ENCODE peak calls at places on chromosomes 2 and 18, in four cellular contexts. C is Peyer's patch, N is esophagus squamous epithelium, T is nephron progenitor cell. H is an unnamed sample.

GRCh38 chr2:7725132-7725849 is 808.1 kb downstream of the RNF144A start:
- DNase-seq in C (peak; percentile 53), N (no peak), T (no peak), H (no peak)

GRCh38 chr2:74383254-74383653 is 3.1 kb upstream of the DCTN1 start:
- DNase-seq in C (no peak), N (no peak), T (no peak), H (no peak)

GRCh38 chr2:39734451-39734850 is 44.6 kb downstream of the THUMPD2 start:
- DNase-seq in C (no peak), N (no peak), T (no peak), H (no peak)

GRCh38 chr2:168184896-168185513 is 62.4 kb downstream of the STK39 start:
- DNase-seq in C (no peak), N (no peak), T (no peak), H (no peak)

GRCh38 chr2:55113976-55114564 is 63.8 kb upstream of the RTN4 start:
- DNase-seq in C (peak; percentile 75), N (no peak), T (no peak), H (no peak)

GRCh38 chr2:2701813-2702212 is 370.7 kb upstream of the MYT1L start:
- DNase-seq in C (no peak), N (no peak), T (no peak), H (no peak)

GRCh38 chr2:68612765-68613519 is 30.4 kb upstream of the PROKR1 start:
- DNase-seq in C (no peak), N (no peak), T (no peak), H (no peak)

GRCh38 chr2:232464534-232464865 is 8.5 kb downstream of the ALPI start:
- DNase-seq in C (peak; percentile 31), N (no peak), T (no peak), H (no peak)

GRCh38 chr18:59570101-59570875 is 126.9 kb downstream of the CCBE1 start:
- DNase-seq in C (no peak), N (no peak), T (peak; percentile 22), H (no peak)

GRCh38 chr2:88760819-88761598 is 69.5 kb downstream of the RPIA start:
- DNase-seq in C (no peak), N (no peak), T (no peak), H (no peak)

GRCh38 chr2:88764850-88765153 is 73.3 kb downstream of the RPIA start:
- DNase-seq in C (no peak), N (no peak), T (no peak), H (no peak)

GRCh38 chr2:88764141-88764849 is 72.8 kb downstream of the RPIA start:
- DNase-seq in C (no peak), N (no peak), T (no peak), H (no peak)

DNA sequence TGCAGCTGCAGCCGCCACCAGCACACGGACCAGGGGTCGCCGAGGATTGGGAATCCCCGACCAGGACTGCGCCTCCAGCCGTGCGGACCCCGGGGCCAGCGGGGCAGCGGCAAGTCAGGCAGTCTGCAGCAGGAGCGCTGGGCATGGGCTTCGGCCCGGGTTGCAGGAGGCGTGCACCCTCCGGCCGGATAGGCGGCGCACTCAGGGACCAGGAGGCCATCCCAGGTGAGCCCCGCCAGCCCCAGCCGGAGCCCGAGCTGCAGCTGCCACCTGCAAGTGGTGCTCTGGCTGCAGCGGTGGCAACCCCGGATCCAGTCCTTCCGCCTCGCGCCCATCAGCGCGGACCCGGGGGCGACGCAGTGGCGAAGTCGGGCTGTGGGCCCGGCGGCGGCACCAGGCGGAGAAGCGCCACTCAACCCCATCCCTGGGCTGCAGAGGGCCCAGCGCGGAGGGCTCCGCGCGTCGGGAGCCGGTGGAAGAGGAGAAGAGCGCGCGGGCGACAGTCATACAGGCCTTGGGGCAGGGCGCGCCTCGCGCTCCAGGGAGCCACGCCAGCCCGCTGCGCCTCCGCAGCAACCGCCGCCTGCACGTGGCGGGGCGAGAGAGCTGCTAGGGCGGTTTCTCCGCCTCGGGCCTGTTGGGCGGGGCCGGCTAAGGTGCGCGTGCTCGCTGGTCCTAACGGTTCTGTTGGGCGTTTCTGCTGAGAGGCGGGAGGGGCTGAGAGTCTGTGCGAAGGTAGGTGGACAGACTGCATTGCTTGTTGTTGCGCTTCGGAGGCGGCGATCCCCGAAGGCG is 73.9 kb downstream of the RPIA start:
- DNase-seq in C (peak; percentile 77), N (no peak), T (peak; percentile 54), H (peak; percentile 46)
- TF ChIP-seq CTCF in C (no peak), N (no peak), T (no peak), H (no peak)

GRCh38 chr2:81324046-81324445 is 1019.5 kb upstream of the LRRTM1 start:
- DNase-seq in C (no peak), N (no peak), T (no peak), H (no peak)
- TF ChIP-seq CTCF in C (no peak), N (no peak), T (peak; percentile 25), H (no peak)

GRCh38 chr18:78861116-78861515 is 118.5 kb upstream of the SALL3 start:
- DNase-seq in C (no peak), N (no peak), T (no peak), H (no peak)

GRCh38 chr18:78860117-78860516 is 119.5 kb upstream of the SALL3 start:
- DNase-seq in C (no peak), N (no peak), T (no peak), H (no peak)

GRCh38 chr18:78857252-78858150 is 122.1 kb upstream of the SALL3 start:
- DNase-seq in C (no peak), N (no peak), T (no peak), H (no peak)

GRCh38 chr18:78861706-78862105 is 117.9 kb upstream of the SALL3 start:
- DNase-seq in C (no peak), N (no peak), T (no peak), H (no peak)

DNA sequence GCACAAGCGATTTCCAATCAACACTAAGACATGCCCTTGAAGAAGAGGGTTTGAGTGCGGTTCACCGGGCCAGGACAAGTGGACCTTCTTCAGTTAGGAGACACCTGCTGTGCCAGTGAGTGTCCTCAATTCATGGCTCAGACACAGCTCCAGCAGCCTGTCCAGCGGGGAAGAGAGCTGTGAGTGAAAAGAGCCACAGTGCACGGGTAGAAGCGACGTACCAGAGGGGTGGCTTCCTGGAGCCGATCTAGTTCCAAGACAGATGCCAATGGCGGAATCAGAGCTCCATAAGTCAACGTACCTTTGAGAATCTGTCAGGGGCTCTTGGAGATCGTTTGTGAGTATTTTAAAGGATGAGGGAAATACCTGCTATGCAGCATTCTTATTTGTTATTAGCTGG is 119.9 kb upstream of the SALL3 start:
- DNase-seq in C (no peak), N (no peak), T (no peak), H (no peak)
- TF ChIP-seq CTCF in C (no peak), N (no peak), T (no peak), H (no peak)

GRCh38 chr2:71277159-71277498 is 50.2 kb upstream of the PAIP2B start:
- DNase-seq in C (no peak), N (no peak), T (no peak), H (no peak)

GRCh38 chr2:71281950-71282349 is 49.6 kb upstream of the ZNF638 start:
- DNase-seq in C (no peak), N (no peak), T (no peak), H (no peak)

GRCh38 chr2:71276311-71277158 is 49.6 kb upstream of the PAIP2B start:
- DNase-seq in C (peak; percentile 93), N (peak; percentile 17), T (peak; percentile 95), H (peak; percentile 90)

GRCh38 chr2:71275939-71276310 is 49.0 kb upstream of the PAIP2B start:
- DNase-seq in C (no peak), N (no peak), T (no peak), H (no peak)

DNA sequence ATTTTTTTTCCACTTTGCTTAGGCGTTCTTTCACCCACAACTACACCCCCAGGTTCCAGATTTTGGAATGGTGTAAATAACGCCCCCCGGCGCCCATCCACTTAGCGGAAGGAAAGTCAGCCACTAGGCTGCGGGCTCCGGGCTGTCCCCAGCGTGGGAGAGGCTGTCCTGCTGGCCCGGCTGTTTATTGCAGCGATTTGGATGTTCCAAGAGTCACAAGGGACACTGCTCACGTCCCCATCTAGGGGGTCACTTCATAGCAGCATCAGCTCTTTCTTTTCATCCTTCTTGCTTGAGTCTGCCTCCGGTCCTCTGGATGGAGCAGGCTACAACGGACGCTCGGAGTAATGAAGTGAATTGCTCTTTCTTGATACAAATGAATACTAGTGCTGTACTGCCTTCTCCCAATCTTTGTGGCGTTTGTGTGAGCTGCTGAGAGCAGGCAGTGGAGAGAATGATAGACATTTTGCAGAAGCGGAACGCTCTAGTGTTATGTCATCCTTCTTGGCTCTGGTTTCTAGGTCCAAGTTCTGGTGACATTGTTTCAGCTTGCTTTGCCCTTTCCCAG is 50.7 kb upstream of the PAIP2B start:
- DNase-seq in C (peak; percentile 48), N (no peak), T (peak; percentile 67), H (peak; percentile 23)
- TF ChIP-seq CTCF in C (no peak), N (peak; percentile 18), T (peak; percentile 41), H (no peak)

GRCh38 chr2:177673602-177674595 is 281.3 kb downstream of the AGPS start:
- DNase-seq in C (no peak), N (no peak), T (no peak), H (no peak)
- TF ChIP-seq CTCF in C (no peak), N (no peak), T (no peak), H (no peak)

DNA sequence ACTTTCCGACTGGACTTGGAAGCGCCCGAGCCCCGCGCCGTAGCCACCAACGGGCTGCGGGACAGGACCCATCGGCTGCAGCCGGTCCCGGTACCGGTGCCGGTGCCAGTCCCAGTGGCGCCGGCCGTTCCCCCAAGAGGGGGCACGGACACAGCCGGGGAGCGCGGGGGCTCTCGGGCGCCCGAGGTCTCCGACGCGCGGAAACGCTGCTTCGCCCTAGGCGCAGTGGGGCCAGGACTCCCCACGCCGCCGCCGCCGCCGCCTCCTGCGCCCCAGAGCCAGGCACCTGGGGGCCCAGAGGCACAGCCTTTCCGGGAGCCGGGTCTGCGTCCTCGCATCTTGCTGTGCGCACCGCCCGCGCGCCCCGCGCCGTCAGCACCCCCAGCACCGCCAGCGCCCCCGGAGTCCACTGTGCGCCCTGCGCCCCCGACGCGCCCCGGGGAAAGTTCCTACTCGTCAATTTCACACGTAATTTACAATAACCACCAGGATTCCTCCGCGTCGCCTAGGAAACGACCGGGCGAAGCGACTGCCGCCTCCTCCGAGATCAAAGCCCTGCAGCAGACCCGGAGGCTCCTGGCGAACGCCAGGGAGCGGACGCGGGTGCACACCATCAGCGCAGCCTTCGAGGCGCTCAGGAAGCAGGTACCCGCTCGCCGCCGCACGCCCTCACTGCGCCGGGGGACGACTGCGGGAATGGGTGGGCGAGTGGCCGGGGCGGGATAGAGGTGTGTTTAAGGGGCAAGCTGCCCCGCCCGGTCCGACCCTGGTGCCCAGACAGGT is 713 bp downstream of the ATOH8 start:
- DNase-seq in C (peak; percentile 52), N (no peak), T (peak; percentile 83), H (peak; percentile 37)
- TF ChIP-seq CTCF in C (no peak), N (peak; percentile 9), T (no peak), H (no peak)

GRCh38 chr18:3468066-3468705 is 18.2 kb downstream of the TGIF1 start:
- DNase-seq in C (no peak), N (no peak), T (no peak), H (no peak)
- TF ChIP-seq CTCF in C (no peak), N (no peak), T (no peak), H (no peak)

DNA sequence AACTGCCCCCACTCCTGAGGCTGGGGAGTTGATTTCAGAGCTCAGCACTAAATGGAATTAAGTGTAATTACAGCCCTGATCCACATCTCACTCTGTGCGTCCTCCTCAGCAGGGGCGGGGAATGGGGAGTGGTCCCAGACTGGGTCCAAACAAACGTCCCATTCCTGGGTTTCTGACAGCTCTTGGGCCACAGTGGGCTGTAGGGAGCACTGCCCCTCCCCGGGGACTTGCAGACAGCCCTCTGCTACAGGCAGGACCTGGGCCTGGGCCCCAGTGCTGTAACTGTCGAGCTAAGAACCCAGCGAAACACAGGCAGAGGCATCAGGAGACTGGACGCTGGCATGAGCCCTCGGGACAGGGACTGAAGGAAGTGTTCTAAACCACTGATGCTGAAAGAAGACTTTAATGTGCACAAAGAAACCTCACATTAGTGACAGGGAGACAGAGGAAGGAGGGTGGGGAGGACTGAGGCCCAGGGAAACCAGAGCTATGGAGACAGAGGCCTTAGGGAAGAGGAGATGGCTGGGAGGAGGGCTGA is 5.7 kb upstream of the SEMA4C start:
- DNase-seq in C (no peak), N (no peak), T (no peak), H (no peak)
- TF ChIP-seq CTCF in C (no peak), N (no peak), T (no peak), H (no peak)